ENCODE peak calls at places on chromosomes 2 and 18, in eight cellular contexts. K is esophagus squamous epithelium; L is spleen; I is NT2/D1; S is upper lobe of right lung; D is pancreas; B is naive thymus-derived CD4-positive, alpha-beta T cell; C is colonic mucosa. N is an unnamed sample.
A peak's percentile ranks its signal among the peaks of the same experiment; 100 is the strongest.

GRCh38 chr2:20212871-20213503 is 11.9 kb downstream of the SDC1 start:
- DNase-seq in K (no peak), L (no peak), I (no peak), S (peak; percentile 89), D (peak; percentile 65), B (no peak), C (no peak), N (peak; percentile 86)

GRCh38 chr2:226772389-226773179 is 27.0 kb downstream of the IRS1 start:
- DNase-seq in K (no peak), L (no peak), I (no peak), S (no peak), D (no peak), B (peak; percentile 23), C (no peak), N (no peak)

GRCh38 chr2:180474716-180475115 is 467.6 kb upstream of the CWC22 start:
- DNase-seq in K (no peak), L (no peak), I (no peak), S (no peak), D (no peak), B (no peak), C (no peak), N (no peak)

GRCh38 chr2:86783615-86784339 is 6.9 kb downstream of the CD8A start:
- DNase-seq in K (no peak), L (no peak), I (no peak), S (no peak), D (no peak), B (no peak), C (no peak), N (no peak)

GRCh38 chr18:48996901-48997463 is 46.2 kb upstream of the SMAD7 start:
- DNase-seq in K (no peak), L (no peak), I (no peak), S (no peak), D (no peak), B (peak; percentile 84), C (no peak), N (peak; percentile 79)

GRCh38 chr2:58891828-58892366 is 650.8 kb upstream of the FANCL start:
- DNase-seq in K (no peak), L (no peak), I (no peak), S (no peak), D (no peak), B (no peak), C (no peak), N (no peak)

GRCh38 chr2:176285321-176285720 is 16.1 kb downstream of the MTX2 start:
- DNase-seq in K (no peak), L (no peak), I (no peak), S (no peak), D (no peak), B (no peak), C (no peak), N (no peak)

GRCh38 chr2:26997394-26997793 is 27.0 kb downstream of the MAPRE3 start:
- DNase-seq in K (no peak), L (no peak), I (no peak), S (no peak), D (no peak), B (no peak), C (no peak), N (no peak)

GRCh38 chr2:15359716-15360531 is 201.2 kb downstream of the NBAS start:
- DNase-seq in K (no peak), L (no peak), I (no peak), S (no peak), D (no peak), B (no peak), C (no peak), N (no peak)

GRCh38 chr18:35128675-35129074 is 87.5 kb downstream of the MAPRE2 start:
- DNase-seq in K (no peak), L (no peak), I (no peak), S (no peak), D (no peak), B (no peak), C (no peak), N (no peak)

GRCh38 chr2:152715854-152716428 is 1.3 kb downstream of the PRPF40A start:
- DNase-seq in K (no peak), L (no peak), I (peak; percentile 9), S (no peak), D (no peak), B (no peak), C (no peak), N (no peak)

GRCh38 chr18:56902653-56903052 is 244.2 kb upstream of the BOD1L2 start:
- DNase-seq in K (no peak), L (no peak), I (no peak), S (no peak), D (no peak), B (no peak), C (no peak), N (no peak)

GRCh38 chr2:178008636-178009289 is 63.8 kb downstream of the PDE11A start:
- DNase-seq in K (no peak), L (no peak), I (no peak), S (no peak), D (no peak), B (no peak), C (peak; percentile 29), N (peak; percentile 76)

GRCh38 chr2:101251844-101252407 is 760 bp upstream of the CNOT11 start:
- DNase-seq in K (no peak), L (no peak), I (peak; percentile 57), S (no peak), D (no peak), B (peak; percentile 59), C (peak; percentile 69), N (peak; percentile 39)

GRCh38 chr2:118940486-118941120 is 1.4 kb upstream of the MARCO start:
- DNase-seq in K (no peak), L (no peak), I (no peak), S (peak; percentile 74), D (no peak), B (no peak), C (no peak), N (no peak)

GRCh38 chr2:6236317-6236716 is 544.1 kb downstream of the SOX11 start:
- DNase-seq in K (no peak), L (no peak), I (no peak), S (no peak), D (no peak), B (no peak), C (no peak), N (no peak)

GRCh38 chr2:224584768-224585204 is 377 bp downstream of the CUL3 start:
- DNase-seq in K (peak; percentile 14), L (peak; percentile 94), I (peak; percentile 27), S (peak; percentile 83), D (peak; percentile 78), B (peak; percentile 57), C (peak; percentile 54), N (peak; percentile 53)

GRCh38 chr2:106117882-106118684 is 76.0 kb downstream of the UXS1 start:
- DNase-seq in K (no peak), L (no peak), I (no peak), S (no peak), D (no peak), B (no peak), C (no peak), N (no peak)

GRCh38 chr2:15919716-15920444 is 20.5 kb upstream of the MYCN start:
- DNase-seq in K (no peak), L (no peak), I (no peak), S (no peak), D (no peak), B (no peak), C (no peak), N (no peak)

GRCh38 chr2:65431417-65432226 is 777 bp downstream of the SPRED2 start:
- DNase-seq in K (no peak), L (peak; percentile 89), I (no peak), S (peak; percentile 76), D (peak; percentile 77), B (peak; percentile 57), C (peak; percentile 59), N (peak; percentile 55)

GRCh38 chr2:128374001-128374710 is 55.5 kb upstream of the HS6ST1 start:
- DNase-seq in K (no peak), L (peak; percentile 60), I (no peak), S (peak; percentile 77), D (peak; percentile 47), B (no peak), C (no peak), N (peak; percentile 78)

GRCh38 chr2:37798315-37799005 is 126.6 kb upstream of the RMDN2 start:
- DNase-seq in K (no peak), L (no peak), I (no peak), S (no peak), D (no peak), B (no peak), C (no peak), N (no peak)

GRCh38 chr18:46332286-46332801 is 228.2 kb downstream of the HAUS1 start:
- DNase-seq in K (no peak), L (peak; percentile 52), I (no peak), S (no peak), D (no peak), B (no peak), C (no peak), N (no peak)

DNA sequence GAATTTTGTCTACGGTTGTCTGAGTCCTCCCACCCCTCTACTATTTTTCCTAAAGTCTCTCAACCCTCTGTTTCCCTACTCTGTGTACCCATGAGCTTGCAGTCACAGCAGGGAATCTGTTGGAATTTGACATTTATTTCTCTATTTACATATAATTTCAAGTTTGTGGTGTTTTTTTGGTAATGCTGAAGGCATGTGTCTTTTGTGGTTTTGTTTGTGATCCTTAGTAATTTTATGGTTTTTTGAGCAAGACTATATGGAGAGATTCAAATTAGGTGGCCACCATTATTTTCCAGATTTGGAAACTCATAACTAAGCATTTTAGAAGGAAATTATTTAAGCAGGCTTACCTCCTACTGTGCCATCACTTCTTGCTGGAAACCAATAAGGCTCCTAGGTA is 27.2 kb upstream of the FBLN7 start:
- DNase-seq in K (no peak), L (no peak), I (no peak), S (no peak), D (no peak), B (no peak), C (no peak), N (no peak)
- H3K36me3 ChIP-seq in K (no peaks in the 10 kb centered on the region), L (peaks cover 83% of the 10 kb centered on the region), I (peaks cover 14% of the 10 kb centered on the region), S (peaks cover 56% of the 10 kb centered on the region), D (no peaks in the 10 kb centered on the region), B (peaks cover 15% of the 10 kb centered on the region), C (peaks cover 4% of the 10 kb centered on the region), N (peaks cover 7% of the 10 kb centered on the region)

GRCh38 chr2:223582001-223582400 is 20.2 kb downstream of the SCG2 start:
- DNase-seq in K (no peak), L (no peak), I (no peak), S (no peak), D (no peak), B (no peak), C (no peak), N (no peak)
- H3K36me3 ChIP-seq in K (no peaks in the 10 kb centered on the region), L (no peaks in the 10 kb centered on the region), I (no peaks in the 10 kb centered on the region), S (no peaks in the 10 kb centered on the region), D (no peaks in the 10 kb centered on the region), B (no peaks in the 10 kb centered on the region), C (no peaks in the 10 kb centered on the region), N (no peaks in the 10 kb centered on the region)

GRCh38 chr2:199928626-199929025 is 17.5 kb downstream of the C2orf69 start:
- DNase-seq in K (no peak), L (no peak), I (no peak), S (no peak), D (no peak), B (no peak), C (no peak), N (no peak)
- H3K36me3 ChIP-seq in K (no peaks in the 10 kb centered on the region), L (peaks cover 64% of the 10 kb centered on the region), I (peaks cover 80% of the 10 kb centered on the region), S (peaks cover 30% of the 10 kb centered on the region), D (no peaks in the 10 kb centered on the region), B (peaks cover 16% of the 10 kb centered on the region), C (no peaks in the 10 kb centered on the region), N (peaks cover 15% of the 10 kb centered on the region)

GRCh38 chr2:85399183-85399455 is 11.0 kb downstream of the CAPG start:
- DNase-seq in K (no peak), L (peak; percentile 54), I (no peak), S (peak; percentile 54), D (no peak), B (no peak), C (no peak), N (no peak)
- H3K36me3 ChIP-seq in K (peaks cover 14% of the 10 kb centered on the region), L (peaks cover 76% of the 10 kb centered on the region), I (peaks cover 66% of the 10 kb centered on the region), S (peaks cover 27% of the 10 kb centered on the region), D (no peaks in the 10 kb centered on the region), B (no peaks in the 10 kb centered on the region), C (no peaks in the 10 kb centered on the region), N (no peaks in the 10 kb centered on the region)

N was measured in thyroid gland.